ENCODE peak calls at places on chromosomes 11 and 22, in eight cellular contexts. O, Z, L, R, B, Y, X and E are unnamed samples.

GRCh38 chr22:37214431-37215025 is 2.3 kb upstream of the SSTR3 start:
- DNase-seq in X (no peak), O (no peak), Y (no peak), B (peak), L (no peak), Z (no peak), R (no peak), E (no peak)

GRCh38 chr22:22786301-22787115 is 101.1 kb upstream of the IGLL5 start:
- DNase-seq in O (no peak), B (no peak), X (no peak), Y (no peak), R (no peak), Z (no peak), L (no peak), E (no peak)

GRCh38 chr11:44755553-44756505 is 29.1 kb downstream of the TSPAN18 start:
- DNase-seq in R (peak), B (no peak), Y (no peak), Z (no peak), O (no peak), X (no peak), L (no peak), E (no peak)

GRCh38 chr11:77865805-77866204 is 44.9 kb downstream of the AAMDC start:
- DNase-seq in Z (no peak), X (no peak), O (no peak), Y (no peak), B (no peak), R (no peak), L (no peak), E (no peak)

GRCh38 chr22:39814899-39815298 is 78.7 kb downstream of the ENTHD1 start:
- DNase-seq in X (no peak), O (no peak), B (no peak), Z (no peak), R (no peak), L (peak), Y (no peak), E (peak)

GRCh38 chr11:36056160-36056751 is 112.4 kb downstream of the LDLRAD3 start:
- DNase-seq in Z (no peak), L (no peak), Y (no peak), X (no peak), R (no peak), O (no peak), B (peak), E (no peak)

GRCh38 chr11:86743223-86744118 is 56.9 kb upstream of the PRSS23 start:
- DNase-seq in O (no peak), Y (peak), B (peak), L (peak), X (peak), Z (no peak), R (peak), E (peak)

GRCh38 chr11:106087815-106088435 is 10.5 kb downstream of the AASDHPPT start:
- DNase-seq in Z (peak), X (peak), R (peak), L (peak), O (peak), B (peak), Y (peak), E (no peak)

GRCh38 chr11:73142128-73142377 is at the start of gene FCHSD2:
- DNase-seq in Y (no peak), Z (no peak), O (no peak), R (no peak), X (no peak), L (no peak), B (no peak), E (no peak)

GRCh38 chr11:117953029-117953671 is 23.9 kb upstream of the TMPRSS13 start:
- DNase-seq in Y (no peak), X (no peak), Z (no peak), R (no peak), O (no peak), L (no peak), B (no peak), E (no peak)

GRCh38 chr11:70080763-70081162 is 2.6 kb downstream of the ANO1 start:
- DNase-seq in X (peak), B (no peak), L (peak), O (no peak), R (no peak), Z (no peak), Y (peak), E (peak)

GRCh38 chr22:25410849-25411248 is 153.6 kb upstream of the GRK3 start:
- DNase-seq in Y (no peak), R (no peak), L (no peak), O (no peak), X (no peak), B (no peak), Z (no peak), E (no peak)

GRCh38 chr11:131925829-131926228 is 555.4 kb downstream of the NTM start:
- DNase-seq in L (no peak), B (peak), R (no peak), Z (no peak), X (no peak), O (no peak), Y (no peak), E (no peak)

GRCh38 chr11:20162824-20163777 is 2.8 kb upstream of the DBX1 start:
- DNase-seq in Y (no peak), Z (no peak), R (no peak), X (no peak), B (peak), O (peak), L (no peak), E (no peak)

DNA sequence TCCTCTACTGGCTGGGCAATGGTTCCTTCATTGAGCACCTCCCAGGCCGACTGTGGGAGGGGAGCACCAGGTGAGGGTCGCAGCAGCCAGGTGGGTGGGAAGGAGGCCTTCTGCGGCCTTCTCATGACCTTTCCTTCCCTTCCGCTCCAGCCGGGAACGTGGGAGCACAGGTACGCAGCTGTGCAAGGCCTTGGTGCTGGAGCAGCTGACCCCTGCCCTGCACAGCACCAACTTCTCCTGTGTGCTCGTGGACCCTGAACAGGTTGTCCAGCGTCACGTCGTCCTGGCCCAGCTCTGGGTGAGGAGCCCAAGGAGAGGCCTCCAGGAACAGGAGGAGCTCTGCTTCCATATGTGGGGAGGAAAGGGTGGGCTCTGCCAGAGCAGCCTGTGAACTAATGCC is 2.5 kb downstream of the IL18BP start:
- DNase-seq in L (no peak), X (peak), Y (no peak), O (no peak), B (no peak), R (no peak), Z (no peak), E (no peak)
- H3K27ac ChIP-seq in L (peak), X (peak), Y (no peak), O (no peak), B (peak), R (no peak), Z (no peak), E (no peak)

GRCh38 chr11:64095949-64096348 is 60.2 kb downstream of the FLRT1 start:
- DNase-seq in L (no peak), Z (no peak), O (no peak), Y (no peak), B (peak), R (no peak), X (no peak), E (no peak)

GRCh38 chr11:64096835-64097234 is 61.1 kb downstream of the FLRT1 start:
- DNase-seq in Z (no peak), Y (no peak), X (no peak), B (no peak), R (no peak), O (no peak), L (no peak), E (no peak)

GRCh38 chr11:64094463-64095223 is 58.9 kb downstream of the FLRT1 start:
- DNase-seq in R (peak), X (no peak), B (no peak), Z (no peak), O (peak), Y (peak), L (peak), E (peak)

GRCh38 chr11:64093233-64094039 is 57.7 kb downstream of the FLRT1 start:
- DNase-seq in Y (no peak), O (no peak), L (no peak), Z (no peak), R (no peak), X (no peak), B (no peak), E (no peak)

GRCh38 chr11:64095286-64095825 is 59.6 kb downstream of the FLRT1 start:
- DNase-seq in X (no peak), B (no peak), Y (no peak), Z (no peak), L (no peak), R (no peak), O (no peak), E (no peak)
- H3K27ac ChIP-seq in X (no peak), B (peak), Y (no peak), Z (peak), L (peak), R (peak), O (peak), E (no peak)

DNA sequence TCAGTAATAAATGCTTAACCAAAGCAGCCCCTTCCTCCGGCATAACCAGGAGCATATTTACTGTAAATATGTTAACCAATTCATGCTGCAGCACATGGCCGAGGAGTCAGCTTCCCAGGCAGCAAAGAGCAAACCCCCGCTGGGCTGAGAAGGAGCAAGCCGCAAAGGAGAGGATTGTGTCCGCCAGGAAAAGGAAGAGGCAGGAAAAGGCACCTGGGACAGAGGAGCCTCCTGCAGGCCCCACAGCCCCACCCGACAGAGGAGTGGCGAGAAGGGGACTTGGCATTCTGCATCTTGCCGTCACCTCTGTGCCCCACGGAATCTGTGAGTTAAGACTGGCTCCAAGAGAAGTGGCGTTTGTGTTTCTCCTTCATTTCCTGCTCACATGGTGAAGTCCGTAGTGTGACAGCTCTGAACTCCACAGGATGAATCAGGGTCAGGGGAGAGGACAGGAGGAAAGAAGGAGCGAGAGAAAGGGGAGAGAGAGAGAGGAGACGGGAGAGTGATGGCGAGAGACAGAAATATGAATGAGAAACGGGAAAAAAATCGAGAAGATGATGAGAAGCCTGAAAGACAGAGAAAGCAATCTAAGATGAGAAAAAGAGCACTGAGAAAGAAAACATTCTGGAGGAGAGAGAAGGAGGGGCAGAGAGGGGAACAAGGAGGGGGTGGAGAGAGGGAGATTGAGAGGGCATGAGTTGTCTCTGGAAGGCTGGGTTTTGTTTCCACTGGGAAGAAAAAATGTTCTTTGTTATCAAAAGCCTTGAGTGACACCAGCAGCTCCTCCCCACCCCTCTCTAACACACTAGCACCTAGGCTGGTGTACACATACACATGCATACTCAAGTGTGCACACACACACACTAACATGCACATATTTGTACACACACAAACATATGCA is 489.6 kb downstream of the MN1 start:
- DNase-seq in Y (no peak), Z (no peak), B (no peak), R (peak), O (no peak), X (no peak), L (no peak), E (no peak)
- H3K27ac ChIP-seq in Y (no peak), Z (no peak), B (no peak), R (no peak), O (peak), X (no peak), L (no peak), E (no peak)

GRCh38 chr22:34973016-34973415 is 92.9 kb upstream of the ISX start:
- DNase-seq in R (no peak), X (no peak), Z (no peak), L (no peak), Y (no peak), O (no peak), B (no peak), E (no peak)
- H3K27ac ChIP-seq in R (no peak), X (no peak), Z (no peak), L (no peak), Y (no peak), O (peak), B (no peak), E (no peak)